ENCODE peak calls at places on chromosomes 13 and 19, in five cellular contexts. Y, Q, S, H and X are unnamed samples.

GRCh38 chr19:16113727-16114126 is 2.0 kb downstream of the RAB8A start:
- DNase-seq in Y (no peak), Q (no peak), S (no peak), H (no peak), X (no peak)

GRCh38 chr13:29543230-29544215 is 52.0 kb downstream of the SLC7A1 start:
- DNase-seq in Y (peak), Q (no peak), S (no peak), H (no peak), X (peak)

GRCh38 chr13:36357692-36358091 is 11.5 kb upstream of the SPART start:
- DNase-seq in Y (no peak), Q (no peak), S (no peak), H (no peak), X (no peak)

GRCh38 chr19:49136771-49137171 is 17.4 kb downstream of the PPFIA3 start:
- DNase-seq in Y (no peak), Q (peak), S (no peak), H (no peak), X (peak)

GRCh38 chr13:85772379-85772778 is 26.8 kb downstream of the SLITRK6 start:
- DNase-seq in Y (no peak), Q (no peak), S (no peak), H (no peak), X (no peak)

GRCh38 chr13:50531917-50532899 is 311.3 kb downstream of the DLEU7 start:
- DNase-seq in Y (no peak), Q (no peak), S (peak), H (no peak), X (no peak)

GRCh38 chr13:106393776-106394175 is 141.7 kb downstream of the EFNB2 start:
- DNase-seq in Y (no peak), Q (no peak), S (no peak), H (no peak), X (no peak)

GRCh38 chr19:28555317-28555716 is 657.6 kb downstream of the UQCRFS1 start:
- DNase-seq in Y (no peak), Q (no peak), S (no peak), H (no peak), X (no peak)

GRCh38 chr13:109844396-109844795 is 58.0 kb upstream of the IRS2 start:
- DNase-seq in Y (no peak), Q (peak), S (peak), H (no peak), X (no peak)

GRCh38 chr13:114161644-114162532 is 17.2 kb upstream of the CFAP97D2 start:
- DNase-seq in Y (no peak), Q (peak), S (no peak), H (peak), X (peak)

GRCh38 chr13:72849571-72849970 is 67.6 kb downstream of the PIBF1 start:
- DNase-seq in Y (no peak), Q (no peak), S (no peak), H (no peak), X (no peak)

GRCh38 chr19:3765121-3765520 is 2.6 kb downstream of the MRPL54 start:
- DNase-seq in Y (no peak), Q (no peak), S (no peak), H (no peak), X (no peak)

GRCh38 chr19:16038196-16038695 is 38.0 kb upstream of the TPM4 start:
- DNase-seq in Y (no peak), Q (no peak), S (no peak), H (no peak), X (no peak)

GRCh38 chr13:75771818-75772217 is 135.7 kb downstream of the LMO7 start:
- DNase-seq in Y (no peak), Q (no peak), S (no peak), H (no peak), X (no peak)